ENCODE peak calls at places on chromosome 1, in seven cellular contexts. One of them, this sample, is unnamed.

GRCh38 chr1:6157528-6158174 is 22.5 kb downstream of the CHD5 start:
- DNase-seq in AG09319: no peak
- DNase-seq in epithelial cell of esophagus: peak
- DNase-seq in AG04450: no peak
- DNase-seq in A673: peak
- DNase-seq in B cell: no peak
- DNase-seq in heart left ventricle: no peak
- DNase-seq in this sample: peak

GRCh38 chr1:206635983-206636354 is 633 bp downstream of the DYRK3 start:
- DNase-seq in AG09319: no peak
- DNase-seq in epithelial cell of esophagus: no peak
- DNase-seq in AG04450: no peak
- DNase-seq in A673: no peak
- DNase-seq in B cell: peak
- DNase-seq in heart left ventricle: no peak
- DNase-seq in this sample: peak

GRCh38 chr1:43565600-43566360 is 35.1 kb downstream of the PTPRF start:
- DNase-seq in AG09319: no peak
- DNase-seq in epithelial cell of esophagus: no peak
- DNase-seq in AG04450: no peak
- DNase-seq in A673: peak
- DNase-seq in B cell: peak
- DNase-seq in heart left ventricle: peak
- DNase-seq in this sample: no peak

GRCh38 chr1:151005729-151006330 is 872 bp downstream of the MINDY1 start:
- DNase-seq in AG09319: no peak
- DNase-seq in epithelial cell of esophagus: no peak
- DNase-seq in AG04450: no peak
- DNase-seq in A673: no peak
- DNase-seq in B cell: no peak
- DNase-seq in heart left ventricle: no peak
- DNase-seq in this sample: peak

GRCh38 chr1:6149597-6149996 is 30.5 kb downstream of the CHD5 start:
- DNase-seq in AG09319: no peak
- DNase-seq in epithelial cell of esophagus: no peak
- DNase-seq in AG04450: no peak
- DNase-seq in A673: no peak
- DNase-seq in B cell: no peak
- DNase-seq in heart left ventricle: no peak
- DNase-seq in this sample: no peak

GRCh38 chr1:116368241-116368640 is 4.8 kb upstream of the ATP1A1 start:
- DNase-seq in AG09319: no peak
- DNase-seq in epithelial cell of esophagus: no peak
- DNase-seq in AG04450: no peak
- DNase-seq in A673: peak
- DNase-seq in B cell: no peak
- DNase-seq in heart left ventricle: no peak
- DNase-seq in this sample: no peak

GRCh38 chr1:156444407-156445001 is 56.1 kb downstream of the MEF2D start:
- DNase-seq in AG09319: no peak
- DNase-seq in epithelial cell of esophagus: peak
- DNase-seq in AG04450: no peak
- DNase-seq in A673: peak
- DNase-seq in B cell: peak
- DNase-seq in heart left ventricle: no peak
- DNase-seq in this sample: peak

GRCh38 chr1:31445951-31446350 is 32.9 kb downstream of the SERINC2 start:
- DNase-seq in AG09319: no peak
- DNase-seq in epithelial cell of esophagus: no peak
- DNase-seq in AG04450: no peak
- DNase-seq in A673: no peak
- DNase-seq in B cell: no peak
- DNase-seq in heart left ventricle: no peak
- DNase-seq in this sample: no peak

GRCh38 chr1:53685272-53686051 is 53.5 kb downstream of the GLIS1 start:
- DNase-seq in AG09319: no peak
- DNase-seq in epithelial cell of esophagus: peak
- DNase-seq in AG04450: no peak
- DNase-seq in A673: peak
- DNase-seq in B cell: no peak
- DNase-seq in heart left ventricle: no peak
- DNase-seq in this sample: no peak

GRCh38 chr1:48107516-48107915 is 110.3 kb upstream of the TRABD2B start:
- DNase-seq in AG09319: no peak
- DNase-seq in epithelial cell of esophagus: peak
- DNase-seq in AG04450: no peak
- DNase-seq in A673: no peak
- DNase-seq in B cell: no peak
- DNase-seq in heart left ventricle: no peak
- DNase-seq in this sample: no peak

GRCh38 chr1:22217811-22218460 is 75.0 kb upstream of the WNT4 start:
- DNase-seq in AG09319: no peak
- DNase-seq in epithelial cell of esophagus: no peak
- DNase-seq in AG04450: no peak
- DNase-seq in A673: no peak
- DNase-seq in B cell: no peak
- DNase-seq in heart left ventricle: no peak
- DNase-seq in this sample: no peak

GRCh38 chr1:16092097-16092922 is 18.9 kb upstream of the FAM131C start:
- DNase-seq in AG09319: no peak
- DNase-seq in epithelial cell of esophagus: peak
- DNase-seq in AG04450: no peak
- DNase-seq in A673: no peak
- DNase-seq in B cell: no peak
- DNase-seq in heart left ventricle: no peak
- DNase-seq in this sample: no peak

GRCh38 chr1:82565146-82565545 is 764.4 kb downstream of the ADGRL2 start:
- DNase-seq in AG09319: peak
- DNase-seq in epithelial cell of esophagus: peak
- DNase-seq in AG04450: no peak
- DNase-seq in A673: peak
- DNase-seq in B cell: no peak
- DNase-seq in heart left ventricle: no peak
- DNase-seq in this sample: peak

GRCh38 chr1:25958475-25958874 is 39.4 kb downstream of the PAFAH2 start:
- DNase-seq in AG09319: no peak
- DNase-seq in epithelial cell of esophagus: peak
- DNase-seq in AG04450: peak
- DNase-seq in A673: no peak
- DNase-seq in B cell: no peak
- DNase-seq in heart left ventricle: no peak
- DNase-seq in this sample: no peak

GRCh38 chr1:27139980-27140379 is 14.9 kb downstream of the SLC9A1 start:
- DNase-seq in AG09319: no peak
- DNase-seq in epithelial cell of esophagus: no peak
- DNase-seq in AG04450: no peak
- DNase-seq in A673: no peak
- DNase-seq in B cell: no peak
- DNase-seq in heart left ventricle: no peak
- DNase-seq in this sample: no peak

DNA sequence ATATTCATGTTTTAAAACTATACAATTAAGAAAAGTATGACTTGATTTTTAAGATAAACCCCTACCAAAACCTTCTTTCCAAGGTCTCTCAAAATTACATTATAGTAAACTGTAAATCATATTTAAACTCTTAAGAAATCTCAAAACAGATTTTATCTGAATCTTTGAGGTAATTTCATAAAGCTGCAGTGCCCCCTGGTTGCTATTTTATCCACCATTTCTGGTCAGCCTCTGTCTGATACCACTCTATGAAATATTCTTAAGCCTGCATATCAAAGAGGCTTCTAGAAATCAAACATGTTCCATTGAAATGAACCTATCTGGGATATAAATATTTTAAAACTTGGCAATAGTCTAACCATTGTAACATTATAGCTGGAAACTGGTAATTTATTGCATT is 317.3 kb downstream of the COL11A1 start:
- DNase-seq in AG09319: no peak
- DNase-seq in epithelial cell of esophagus: no peak
- DNase-seq in AG04450: no peak
- DNase-seq in A673: peak
- DNase-seq in B cell: no peak
- DNase-seq in heart left ventricle: no peak
- DNase-seq in this sample: peak
- TF ChIP-seq CTCF in AG09319: no peak
- TF ChIP-seq CTCF in epithelial cell of esophagus: no peak
- TF ChIP-seq CTCF in AG04450: peak
- TF ChIP-seq CTCF in A673: peak
- TF ChIP-seq CTCF in B cell: no peak
- TF ChIP-seq CTCF in heart left ventricle: no peak
- TF ChIP-seq CTCF in this sample: peak

DNA sequence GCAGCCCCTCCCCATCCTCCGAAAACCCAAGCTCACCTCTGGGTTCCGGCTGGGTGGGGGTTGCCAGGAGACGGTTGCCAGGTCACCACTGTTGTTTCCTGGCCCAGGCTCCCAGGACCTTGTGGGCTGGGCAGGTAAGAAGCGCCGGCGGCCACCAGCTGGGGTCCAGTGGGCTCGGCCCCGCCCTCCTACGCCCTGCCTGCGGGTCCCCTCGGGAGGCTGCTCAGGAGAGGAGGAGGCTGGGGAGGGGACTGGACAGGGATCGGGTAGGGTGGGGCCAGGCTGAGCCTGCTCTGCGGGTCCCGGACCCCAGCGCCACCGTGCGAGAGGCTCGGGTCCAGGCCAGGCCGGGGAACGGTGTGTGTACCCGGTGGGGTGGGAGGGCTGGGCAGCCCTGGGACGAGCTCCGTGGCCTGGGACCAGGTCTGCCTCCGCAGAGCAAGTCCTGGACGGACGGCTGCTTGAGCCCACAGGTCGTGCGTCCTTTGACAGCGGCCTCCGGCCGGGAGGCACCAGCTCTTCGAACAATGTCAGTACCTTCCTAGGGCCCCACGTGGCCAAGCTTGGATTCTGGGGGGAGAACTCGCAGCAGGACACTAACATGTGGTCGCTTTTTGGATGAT is at the start of gene TTLL10:
- DNase-seq in AG09319: no peak
- DNase-seq in epithelial cell of esophagus: no peak
- DNase-seq in AG04450: no peak
- DNase-seq in A673: no peak
- DNase-seq in B cell: peak
- DNase-seq in heart left ventricle: peak
- DNase-seq in this sample: no peak
- TF ChIP-seq CTCF in AG09319: no peak
- TF ChIP-seq CTCF in epithelial cell of esophagus: no peak
- TF ChIP-seq CTCF in AG04450: no peak
- TF ChIP-seq CTCF in A673: no peak
- TF ChIP-seq CTCF in B cell: no peak
- TF ChIP-seq CTCF in heart left ventricle: no peak
- TF ChIP-seq CTCF in this sample: no peak

GRCh38 chr1:104878203-104878911 is 1128.7 kb downstream of the AMY1C start:
- DNase-seq in AG09319: no peak
- DNase-seq in epithelial cell of esophagus: no peak
- DNase-seq in AG04450: no peak
- DNase-seq in A673: peak
- DNase-seq in B cell: peak
- DNase-seq in heart left ventricle: no peak
- DNase-seq in this sample: peak
- TF ChIP-seq CTCF in AG09319: no peak
- TF ChIP-seq CTCF in epithelial cell of esophagus: no peak
- TF ChIP-seq CTCF in AG04450: no peak
- TF ChIP-seq CTCF in A673: peak
- TF ChIP-seq CTCF in B cell: no peak
- TF ChIP-seq CTCF in heart left ventricle: no peak
- TF ChIP-seq CTCF in this sample: no peak

GRCh38 chr1:225878282-225878681 is 3.9 kb downstream of the TMEM63A start:
- DNase-seq in AG09319: no peak
- DNase-seq in epithelial cell of esophagus: no peak
- DNase-seq in AG04450: no peak
- DNase-seq in A673: no peak
- DNase-seq in B cell: no peak
- DNase-seq in heart left ventricle: no peak
- DNase-seq in this sample: no peak

GRCh38 chr1:225876900-225877510 is 5.2 kb downstream of the TMEM63A start:
- DNase-seq in AG09319: no peak
- DNase-seq in epithelial cell of esophagus: no peak
- DNase-seq in AG04450: no peak
- DNase-seq in A673: no peak
- DNase-seq in B cell: no peak
- DNase-seq in heart left ventricle: no peak
- DNase-seq in this sample: no peak

GRCh38 chr1:225875044-225875822 is 6.9 kb downstream of the TMEM63A start:
- DNase-seq in AG09319: no peak
- DNase-seq in epithelial cell of esophagus: peak
- DNase-seq in AG04450: no peak
- DNase-seq in A673: no peak
- DNase-seq in B cell: no peak
- DNase-seq in heart left ventricle: no peak
- DNase-seq in this sample: peak

GRCh38 chr1:225879521-225880209 is 2.5 kb downstream of the TMEM63A start:
- DNase-seq in AG09319: no peak
- DNase-seq in epithelial cell of esophagus: no peak
- DNase-seq in AG04450: no peak
- DNase-seq in A673: no peak
- DNase-seq in B cell: peak
- DNase-seq in heart left ventricle: no peak
- DNase-seq in this sample: no peak

GRCh38 chr1:225877570-225877969 is 4.6 kb downstream of the TMEM63A start:
- DNase-seq in AG09319: peak
- DNase-seq in epithelial cell of esophagus: no peak
- DNase-seq in AG04450: no peak
- DNase-seq in A673: peak
- DNase-seq in B cell: peak
- DNase-seq in heart left ventricle: peak
- DNase-seq in this sample: peak
- TF ChIP-seq CTCF in AG09319: peak
- TF ChIP-seq CTCF in epithelial cell of esophagus: peak
- TF ChIP-seq CTCF in AG04450: peak
- TF ChIP-seq CTCF in A673: peak
- TF ChIP-seq CTCF in B cell: no peak
- TF ChIP-seq CTCF in heart left ventricle: peak
- TF ChIP-seq CTCF in this sample: peak

DNA sequence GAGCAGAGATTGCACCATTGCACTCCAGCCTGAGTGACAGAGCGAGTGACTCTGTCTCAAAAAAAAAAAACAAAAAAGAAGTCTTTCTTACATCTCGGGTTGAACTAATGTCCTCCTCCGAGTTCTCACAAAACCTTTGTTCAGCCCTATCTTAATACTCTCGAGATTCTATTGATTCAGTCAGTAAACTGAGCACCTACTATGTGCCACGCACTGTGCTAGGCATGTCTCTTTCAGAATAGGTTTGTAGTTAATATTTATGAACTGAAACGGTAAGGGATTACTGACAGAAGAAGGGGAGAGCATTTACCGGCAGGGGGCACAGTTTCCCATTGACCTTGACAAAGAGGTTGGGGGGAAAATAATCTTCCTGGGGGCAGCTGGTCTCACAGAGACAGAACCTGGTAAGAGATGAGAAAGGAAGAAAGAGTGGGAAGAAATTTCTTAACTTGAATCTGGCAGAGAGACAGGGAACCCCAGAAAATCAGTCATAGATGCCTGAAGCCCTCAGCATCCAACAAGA is 3.4 kb downstream of the PIAS3 start:
- DNase-seq in AG09319: no peak
- DNase-seq in epithelial cell of esophagus: no peak
- DNase-seq in AG04450: no peak
- DNase-seq in A673: peak
- DNase-seq in B cell: no peak
- DNase-seq in heart left ventricle: no peak
- DNase-seq in this sample: peak
- TF ChIP-seq CTCF in AG09319: no peak
- TF ChIP-seq CTCF in epithelial cell of esophagus: no peak
- TF ChIP-seq CTCF in AG04450: peak
- TF ChIP-seq CTCF in A673: peak
- TF ChIP-seq CTCF in B cell: peak
- TF ChIP-seq CTCF in heart left ventricle: no peak
- TF ChIP-seq CTCF in this sample: peak